ENCODE peak calls at places on chromosomes 3 and 15, in four cellular contexts. One of them, this sample, is unnamed.

GRCh38 chr15:35674873-35675781 is 129.2 kb upstream of the DPH6 start:
- DNase-seq in stimulated activated CD4-positive, alpha-beta T cell treated with anti-CD3 and anti-CD28 coated beads, Interleukin-1b, Interleukin-23, amount 100 ng/mL, for 4 hours: no peak
- DNase-seq in AG08396: peak
- DNase-seq in effector CD4-positive, alpha-beta T cell: no peak
- DNase-seq in this sample: peak

GRCh38 chr15:99343836-99344551 is 92.7 kb downstream of the LRRC28 start:
- DNase-seq in effector CD4-positive, alpha-beta T cell: peak
- DNase-seq in stimulated activated CD4-positive, alpha-beta T cell treated with anti-CD3 and anti-CD28 coated beads, Interleukin-1b, Interleukin-23, amount 100 ng/mL, for 4 hours: peak
- DNase-seq in AG08396: no peak
- DNase-seq in this sample: no peak

GRCh38 chr15:65028921-65029735 is at the start of gene MTFMT:
- DNase-seq in stimulated activated CD4-positive, alpha-beta T cell treated with anti-CD3 and anti-CD28 coated beads, Interleukin-1b, Interleukin-23, amount 100 ng/mL, for 4 hours: peak
- DNase-seq in effector CD4-positive, alpha-beta T cell: peak
- DNase-seq in AG08396: peak
- DNase-seq in this sample: peak

GRCh38 chr15:65092046-65092770 is 15.7 kb downstream of the KBTBD13 start:
- DNase-seq in AG08396: no peak
- DNase-seq in stimulated activated CD4-positive, alpha-beta T cell treated with anti-CD3 and anti-CD28 coated beads, Interleukin-1b, Interleukin-23, amount 100 ng/mL, for 4 hours: no peak
- DNase-seq in effector CD4-positive, alpha-beta T cell: no peak
- DNase-seq in this sample: no peak

GRCh38 chr3:14876942-14877341 is 58.2 kb downstream of the FGD5 start:
- DNase-seq in effector CD4-positive, alpha-beta T cell: no peak
- DNase-seq in stimulated activated CD4-positive, alpha-beta T cell treated with anti-CD3 and anti-CD28 coated beads, Interleukin-1b, Interleukin-23, amount 100 ng/mL, for 4 hours: no peak
- DNase-seq in AG08396: peak
- DNase-seq in this sample: peak

GRCh38 chr3:170517251-170517945 is 68.5 kb downstream of the SLC7A14 start:
- DNase-seq in AG08396: no peak
- DNase-seq in effector CD4-positive, alpha-beta T cell: no peak
- DNase-seq in stimulated activated CD4-positive, alpha-beta T cell treated with anti-CD3 and anti-CD28 coated beads, Interleukin-1b, Interleukin-23, amount 100 ng/mL, for 4 hours: no peak
- DNase-seq in this sample: no peak

GRCh38 chr3:146222204-146223046 is 28.5 kb downstream of the PLSCR4 start:
- DNase-seq in stimulated activated CD4-positive, alpha-beta T cell treated with anti-CD3 and anti-CD28 coated beads, Interleukin-1b, Interleukin-23, amount 100 ng/mL, for 4 hours: no peak
- DNase-seq in effector CD4-positive, alpha-beta T cell: no peak
- DNase-seq in AG08396: no peak
- DNase-seq in this sample: no peak

GRCh38 chr3:87503901-87504498 is 227.6 kb upstream of the POU1F1 start:
- DNase-seq in effector CD4-positive, alpha-beta T cell: no peak
- DNase-seq in AG08396: peak
- DNase-seq in stimulated activated CD4-positive, alpha-beta T cell treated with anti-CD3 and anti-CD28 coated beads, Interleukin-1b, Interleukin-23, amount 100 ng/mL, for 4 hours: no peak
- DNase-seq in this sample: peak

GRCh38 chr3:27721717-27722564 is at the start of gene EOMES:
- DNase-seq in effector CD4-positive, alpha-beta T cell: peak
- DNase-seq in stimulated activated CD4-positive, alpha-beta T cell treated with anti-CD3 and anti-CD28 coated beads, Interleukin-1b, Interleukin-23, amount 100 ng/mL, for 4 hours: peak
- DNase-seq in AG08396: peak
- DNase-seq in this sample: peak

GRCh38 chr3:117622130-117622841 is 912.7 kb downstream of the TUSC7 start:
- DNase-seq in stimulated activated CD4-positive, alpha-beta T cell treated with anti-CD3 and anti-CD28 coated beads, Interleukin-1b, Interleukin-23, amount 100 ng/mL, for 4 hours: no peak
- DNase-seq in effector CD4-positive, alpha-beta T cell: no peak
- DNase-seq in AG08396: peak
- DNase-seq in this sample: no peak

GRCh38 chr3:78154521-78155186 is 1114.8 kb downstream of the ROBO2 start:
- DNase-seq in effector CD4-positive, alpha-beta T cell: no peak
- DNase-seq in stimulated activated CD4-positive, alpha-beta T cell treated with anti-CD3 and anti-CD28 coated beads, Interleukin-1b, Interleukin-23, amount 100 ng/mL, for 4 hours: no peak
- DNase-seq in AG08396: no peak
- DNase-seq in this sample: no peak

GRCh38 chr3:46293991-46294833 is 52.0 kb downstream of the CCR3 start:
- DNase-seq in effector CD4-positive, alpha-beta T cell: no peak
- DNase-seq in AG08396: no peak
- DNase-seq in stimulated activated CD4-positive, alpha-beta T cell treated with anti-CD3 and anti-CD28 coated beads, Interleukin-1b, Interleukin-23, amount 100 ng/mL, for 4 hours: peak
- DNase-seq in this sample: no peak

This sample was measured in DMS153.